ENCODE peak calls at places on chromosomes 16 and 17, in four cellular contexts. Z is K562, B is H1, I is SK-N-SH. N is an unnamed sample.

GRCh38 chr17:54754560-54754959 is 146.1 kb upstream of the TOM1L1 start:
- DNase-seq in Z (peak), B (no peak), I (peak), N (peak)

GRCh38 chr17:38705803-38706624 is 941 bp downstream of the MLLT6 start:
- DNase-seq in Z (peak), B (no peak), I (peak), N (peak)

GRCh38 chr17:50312311-50312710 is 33.6 kb upstream of the XYLT2 start:
- DNase-seq in Z (no peak), B (no peak), I (no peak), N (no peak)

GRCh38 chr16:56451753-56452689 is 667 bp downstream of the OGFOD1 start:
- DNase-seq in Z (peak), B (no peak), I (peak), N (no peak)

GRCh38 chr17:49125449-49125848 is 7.1 kb upstream of the B4GALNT2 start:
- DNase-seq in Z (no peak), B (no peak), I (no peak), N (no peak)

GRCh38 chr17:38868095-38868967 is 1.5 kb upstream of the LASP1 start:
- DNase-seq in Z (peak), B (no peak), I (no peak), N (no peak)

GRCh38 chr17:59863607-59864006 is 29.1 kb downstream of the TUBD1 start:
- DNase-seq in Z (no peak), B (no peak), I (no peak), N (no peak)

GRCh38 chr17:62591323-62591722 is 36.1 kb upstream of the MRC2 start:
- DNase-seq in Z (no peak), B (no peak), I (no peak), N (no peak)

GRCh38 chr16:84368327-84368996 is at the start of gene ATP2C2:
- DNase-seq in Z (no peak), B (peak), I (peak), N (peak)

GRCh38 chr16:84367297-84367680 is 1.0 kb upstream of the ATP2C2 start:
- DNase-seq in Z (no peak), B (no peak), I (no peak), N (no peak)

GRCh38 chr16:84367750-84368320 is 503 bp upstream of the ATP2C2 start:
- DNase-seq in Z (no peak), B (no peak), I (no peak), N (no peak)

GRCh38 chr16:84369938-84370627 is 1.7 kb downstream of the ATP2C2 start:
- DNase-seq in Z (no peak), B (no peak), I (no peak), N (no peak)

DNA sequence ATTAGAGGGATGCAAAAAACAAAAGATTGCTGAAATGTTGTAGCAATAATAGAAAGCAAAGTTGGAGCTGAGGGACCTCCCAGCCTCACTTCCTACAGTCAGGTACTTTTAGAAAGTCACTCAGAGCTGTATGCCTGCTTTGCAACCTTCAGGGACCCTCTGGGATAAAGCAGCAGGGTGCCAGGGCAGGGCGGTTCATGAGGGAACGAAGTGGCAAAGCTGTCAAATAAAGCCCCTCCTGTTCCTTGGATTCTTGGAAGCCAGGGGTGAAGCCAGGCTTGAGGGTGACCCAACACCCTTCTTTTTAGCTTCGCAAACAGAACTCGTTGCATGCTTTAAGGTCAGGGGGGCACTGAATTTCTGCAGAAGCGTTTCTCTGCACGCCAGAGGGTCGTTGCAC is 767 bp downstream of the ATP2C2 start:
- DNase-seq in Z (no peak), B (no peak), I (no peak), N (peak)
- TF ChIP-seq USF2 in Z (no peak), B (no peak), I (no peak), N (no peak)

GRCh38 chr17:43327421-43327820 is 71.4 kb upstream of the ARL4D start:
- DNase-seq in Z (no peak), B (no peak), I (no peak), N (no peak)
- TF ChIP-seq TEAD4 in Z (no peak), B (no peak), I (no peak), N (no peak)

GRCh38 chr17:75654176-75654575 is 12.8 kb downstream of the RECQL5 start:
- DNase-seq in Z (no peak), B (no peak), I (no peak), N (no peak)
- TF ChIP-seq USF2 in Z (no peak), B (no peak), I (no peak), N (no peak)

GRCh38 chr17:73397278-73397826 is 85.6 kb upstream of the CDC42EP4 start:
- DNase-seq in Z (no peak), B (no peak), I (no peak), N (no peak)

GRCh38 chr17:73393962-73394361 is 82.2 kb upstream of the CDC42EP4 start:
- DNase-seq in Z (no peak), B (no peak), I (peak), N (no peak)

GRCh38 chr17:73393381-73393780 is 81.6 kb upstream of the CDC42EP4 start:
- DNase-seq in Z (no peak), B (no peak), I (no peak), N (no peak)

GRCh38 chr17:73396429-73397277 is 84.9 kb upstream of the CDC42EP4 start:
- DNase-seq in Z (no peak), B (no peak), I (no peak), N (no peak)

GRCh38 chr17:73394523-73395450 is 83.0 kb upstream of the CDC42EP4 start:
- DNase-seq in Z (no peak), B (no peak), I (no peak), N (no peak)
- TF ChIP-seq TEAD4 in Z (no peak), B (no peak), I (no peak), N (no peak)

DNA sequence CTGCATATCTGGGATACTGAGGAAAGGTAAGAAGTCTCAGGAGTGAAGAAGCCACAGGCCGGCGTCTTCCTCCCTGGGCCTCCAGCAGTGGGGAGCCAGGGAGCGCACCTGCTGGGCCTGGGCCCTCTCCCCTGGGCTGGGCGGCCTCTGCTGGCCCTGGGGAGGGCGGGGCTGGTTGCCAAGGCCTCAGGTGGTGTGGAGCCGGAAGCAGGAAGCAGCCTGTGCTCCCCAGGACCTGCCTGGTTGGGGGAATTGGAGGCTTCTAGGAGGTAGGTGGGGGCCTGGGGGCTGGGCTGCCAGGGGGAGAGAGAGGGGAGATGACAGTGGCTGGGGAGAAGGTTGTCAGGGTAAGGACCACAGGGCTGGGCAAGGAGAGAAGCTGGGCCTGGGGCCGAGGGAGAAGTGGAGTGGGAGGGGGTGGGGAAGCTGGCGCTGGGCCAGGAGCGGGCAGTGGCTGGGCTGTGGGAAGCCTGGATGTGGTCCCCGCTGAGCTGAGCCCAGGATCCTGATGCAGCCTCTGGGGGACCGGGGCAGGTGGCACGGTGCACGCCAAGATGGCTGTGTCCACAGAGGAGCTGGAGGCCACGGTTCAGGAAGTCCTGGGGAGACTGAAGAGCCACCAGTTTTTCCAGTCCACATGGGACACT is at the start of gene SMIM22:
- DNase-seq in Z (no peak), B (no peak), I (peak), N (no peak)
- TF ChIP-seq USF2 in Z (no peak), B (no peak), I (no peak), N (no peak)

DNA sequence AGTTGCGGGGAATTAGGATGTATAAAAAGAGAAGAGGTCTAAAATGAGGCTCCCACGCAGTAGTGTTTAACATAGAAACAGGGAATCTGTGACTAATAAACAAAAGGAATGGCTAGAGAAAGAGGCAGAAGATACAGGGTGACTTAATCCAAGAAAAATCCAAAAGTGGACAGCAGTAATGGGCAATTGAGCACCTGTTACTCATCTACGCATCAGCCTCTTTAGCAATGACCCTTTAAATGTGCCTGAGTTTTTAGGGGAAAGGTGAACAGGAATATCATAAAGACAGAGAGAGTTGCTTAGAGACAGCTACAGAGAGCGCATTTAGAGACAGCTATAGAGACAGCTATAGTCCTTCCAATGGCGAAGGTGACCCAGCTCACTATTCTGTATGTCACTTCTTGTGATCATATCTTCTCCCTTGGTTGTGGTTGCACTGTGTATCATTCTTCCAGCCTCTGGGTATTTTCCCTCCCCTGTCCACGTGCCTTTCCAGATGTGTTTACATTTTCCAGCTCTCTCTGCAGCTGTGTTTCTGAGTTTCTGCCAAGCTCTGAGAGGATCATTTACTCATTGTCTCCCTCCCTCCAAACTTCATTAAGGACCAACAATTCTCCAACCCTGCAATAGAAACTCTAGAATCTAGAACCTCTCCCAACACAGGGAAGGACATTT is 61.5 kb downstream of the MYOCD start:
- DNase-seq in Z (no peak), B (no peak), I (no peak), N (no peak)
- TF ChIP-seq TEAD4 in Z (no peak), B (no peak), I (no peak), N (no peak)

GRCh38 chr16:67163164-67163902 is 1.2 kb upstream of the HSF4 start:
- DNase-seq in Z (no peak), B (no peak), I (peak), N (peak)
- TF ChIP-seq USF2 in Z (no peak), B (no peak), I (no peak), N (no peak)

DNA sequence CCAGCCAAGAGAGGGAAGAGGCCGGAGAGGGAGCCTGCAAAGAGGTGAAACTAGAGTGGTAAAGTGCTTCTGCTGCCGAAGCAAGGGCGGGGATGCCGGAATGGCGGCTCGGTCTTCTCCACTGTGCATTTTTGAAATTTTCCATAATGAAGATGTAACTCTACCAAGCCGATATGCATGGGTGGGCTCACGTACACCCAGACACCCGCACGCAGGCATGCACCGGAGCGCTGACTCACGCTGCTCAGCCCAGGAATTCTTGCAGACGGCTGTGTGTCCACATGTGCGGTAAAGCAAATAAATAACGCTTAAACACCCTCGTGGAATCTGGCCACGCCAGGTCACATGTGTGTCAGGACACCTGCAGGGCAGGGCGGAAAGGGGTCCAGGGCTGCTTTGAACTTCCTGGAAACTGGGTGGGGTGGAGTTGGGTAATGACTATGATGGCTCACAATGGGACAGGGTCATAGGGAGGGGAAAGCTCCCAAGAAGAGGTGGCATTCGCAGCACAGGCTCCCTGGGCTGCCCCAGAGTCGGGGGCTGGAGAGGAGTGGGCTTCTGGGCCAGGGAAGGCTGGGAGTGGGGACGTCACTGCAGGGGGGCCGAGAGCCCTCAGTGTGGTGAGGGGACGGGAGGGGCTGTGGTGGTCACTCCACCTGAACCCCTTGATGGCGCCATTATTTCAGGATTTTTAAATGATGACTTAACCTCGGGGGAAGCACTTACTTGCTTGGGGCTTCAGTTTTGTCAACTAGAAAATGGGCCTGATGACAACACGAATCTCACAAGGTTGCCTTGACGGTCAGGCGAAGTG is 265.5 kb downstream of the PARN start:
- DNase-seq in Z (no peak), B (no peak), I (no peak), N (peak)
- TF ChIP-seq TEAD4 in Z (no peak), B (no peak), I (no peak), N (no peak)

DNA sequence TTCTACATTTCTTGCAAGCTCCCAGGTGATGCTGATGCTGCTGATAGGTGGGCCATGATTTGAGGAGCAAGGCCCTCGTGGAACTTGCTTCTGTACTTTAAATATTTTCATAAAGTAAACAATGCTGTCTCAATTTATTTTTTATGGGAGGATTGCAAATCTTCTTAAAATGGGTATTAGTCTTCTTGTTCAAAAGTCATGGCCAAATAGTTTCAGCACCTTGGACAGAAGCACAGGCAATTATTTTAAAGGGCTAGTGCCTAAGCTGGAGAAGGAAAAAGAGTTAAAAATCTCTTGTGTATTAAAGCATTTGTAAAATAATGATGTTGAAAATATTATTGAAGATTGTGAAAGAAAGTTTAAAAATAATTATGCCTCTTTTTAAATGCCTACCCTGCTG is 50.5 kb downstream of the GPR139 start:
- DNase-seq in Z (no peak), B (no peak), I (no peak), N (no peak)
- TF ChIP-seq USF2 in Z (no peak), B (no peak), I (no peak), N (no peak)

GRCh38 chr17:57544834-57545463 is 200.2 kb downstream of the CCDC182 start:
- DNase-seq in Z (no peak), B (no peak), I (peak), N (no peak)
- TF ChIP-seq TEAD4 in Z (no peak), B (no peak), I (no peak), N (no peak)